ENCODE peak calls at places on chromosomes 16 and 17, in nine cellular contexts. One of them, this sample, is unnamed.

GRCh38 chr16:56257260-56257659 is 66.0 kb downstream of the GNAO1 start:
- DNase-seq in heart right ventricle: peak
- DNase-seq in CD8-positive, alpha-beta memory T cell: no peak
- DNase-seq in DND-41: no peak
- DNase-seq in colonic mucosa: peak
- DNase-seq in Panc1: no peak
- DNase-seq in heart left ventricle: peak
- DNase-seq in ovary: peak
- DNase-seq in MM.1S: no peak
- DNase-seq in this sample: no peak

GRCh38 chr17:73474370-73474988 is 162.7 kb upstream of the CDC42EP4 start:
- DNase-seq in heart right ventricle: peak
- DNase-seq in CD8-positive, alpha-beta memory T cell: no peak
- DNase-seq in DND-41: peak
- DNase-seq in colonic mucosa: peak
- DNase-seq in Panc1: peak
- DNase-seq in heart left ventricle: peak
- DNase-seq in ovary: peak
- DNase-seq in MM.1S: no peak
- DNase-seq in this sample: no peak

GRCh38 chr17:65198653-65199382 is 61.6 kb downstream of the RGS9 start:
- DNase-seq in heart right ventricle: no peak
- DNase-seq in CD8-positive, alpha-beta memory T cell: no peak
- DNase-seq in DND-41: peak
- DNase-seq in colonic mucosa: no peak
- DNase-seq in Panc1: peak
- DNase-seq in heart left ventricle: no peak
- DNase-seq in ovary: no peak
- DNase-seq in MM.1S: peak
- DNase-seq in this sample: no peak

GRCh38 chr17:61307905-61308886 is 91.4 kb upstream of the TBX2 start:
- DNase-seq in heart right ventricle: no peak
- DNase-seq in CD8-positive, alpha-beta memory T cell: no peak
- DNase-seq in DND-41: no peak
- DNase-seq in colonic mucosa: no peak
- DNase-seq in Panc1: no peak
- DNase-seq in heart left ventricle: no peak
- DNase-seq in ovary: no peak
- DNase-seq in MM.1S: no peak
- DNase-seq in this sample: no peak

GRCh38 chr16:51508813-51509212 is 357.7 kb upstream of the SALL1 start:
- DNase-seq in heart right ventricle: no peak
- DNase-seq in CD8-positive, alpha-beta memory T cell: no peak
- DNase-seq in DND-41: no peak
- DNase-seq in colonic mucosa: no peak
- DNase-seq in Panc1: no peak
- DNase-seq in heart left ventricle: no peak
- DNase-seq in ovary: no peak
- DNase-seq in MM.1S: no peak
- DNase-seq in this sample: no peak

GRCh38 chr17:30299000-30299399 is 7.3 kb upstream of the BLMH start:
- DNase-seq in heart right ventricle: no peak
- DNase-seq in CD8-positive, alpha-beta memory T cell: no peak
- DNase-seq in DND-41: no peak
- DNase-seq in colonic mucosa: no peak
- DNase-seq in Panc1: no peak
- DNase-seq in heart left ventricle: no peak
- DNase-seq in ovary: no peak
- DNase-seq in MM.1S: no peak
- DNase-seq in this sample: no peak

GRCh38 chr16:31868701-31869167 is 4.9 kb upstream of the ZNF267 start:
- DNase-seq in heart right ventricle: peak
- DNase-seq in CD8-positive, alpha-beta memory T cell: peak
- DNase-seq in DND-41: peak
- DNase-seq in colonic mucosa: peak
- DNase-seq in Panc1: peak
- DNase-seq in heart left ventricle: peak
- DNase-seq in ovary: peak
- DNase-seq in MM.1S: peak
- DNase-seq in this sample: peak

GRCh38 chr17:2124391-2124790 is 69.5 kb downstream of the HIC1 start:
- DNase-seq in heart right ventricle: no peak
- DNase-seq in CD8-positive, alpha-beta memory T cell: no peak
- DNase-seq in DND-41: no peak
- DNase-seq in colonic mucosa: no peak
- DNase-seq in Panc1: no peak
- DNase-seq in heart left ventricle: no peak
- DNase-seq in ovary: no peak
- DNase-seq in MM.1S: no peak
- DNase-seq in this sample: no peak

GRCh38 chr17:80832266-80832676 is 159.4 kb upstream of the CHMP6 start:
- DNase-seq in heart right ventricle: no peak
- DNase-seq in CD8-positive, alpha-beta memory T cell: no peak
- DNase-seq in DND-41: peak
- DNase-seq in colonic mucosa: peak
- DNase-seq in Panc1: no peak
- DNase-seq in heart left ventricle: peak
- DNase-seq in ovary: peak
- DNase-seq in MM.1S: no peak
- DNase-seq in this sample: no peak

GRCh38 chr17:246851-247421 is 65.5 kb upstream of the DOC2B start:
- DNase-seq in heart right ventricle: no peak
- DNase-seq in CD8-positive, alpha-beta memory T cell: no peak
- DNase-seq in DND-41: no peak
- DNase-seq in colonic mucosa: no peak
- DNase-seq in Panc1: no peak
- DNase-seq in heart left ventricle: peak
- DNase-seq in ovary: peak
- DNase-seq in MM.1S: no peak
- DNase-seq in this sample: no peak

GRCh38 chr16:11235703-11235991 is 20.4 kb downstream of the SOCS1 start:
- DNase-seq in heart right ventricle: no peak
- DNase-seq in CD8-positive, alpha-beta memory T cell: no peak
- DNase-seq in DND-41: no peak
- DNase-seq in colonic mucosa: peak
- DNase-seq in Panc1: no peak
- DNase-seq in heart left ventricle: no peak
- DNase-seq in ovary: no peak
- DNase-seq in MM.1S: no peak
- DNase-seq in this sample: no peak

GRCh38 chr17:45320349-45320930 is 3.6 kb upstream of the MAP3K14 start:
- DNase-seq in heart right ventricle: no peak
- DNase-seq in CD8-positive, alpha-beta memory T cell: no peak
- DNase-seq in DND-41: no peak
- DNase-seq in colonic mucosa: no peak
- DNase-seq in Panc1: no peak
- DNase-seq in heart left ventricle: no peak
- DNase-seq in ovary: no peak
- DNase-seq in MM.1S: peak
- DNase-seq in this sample: no peak

GRCh38 chr16:86051376-86052114 is 152.6 kb downstream of the IRF8 start:
- DNase-seq in heart right ventricle: no peak
- DNase-seq in CD8-positive, alpha-beta memory T cell: no peak
- DNase-seq in DND-41: no peak
- DNase-seq in colonic mucosa: no peak
- DNase-seq in Panc1: no peak
- DNase-seq in heart left ventricle: no peak
- DNase-seq in ovary: no peak
- DNase-seq in MM.1S: no peak
- DNase-seq in this sample: no peak

DNA sequence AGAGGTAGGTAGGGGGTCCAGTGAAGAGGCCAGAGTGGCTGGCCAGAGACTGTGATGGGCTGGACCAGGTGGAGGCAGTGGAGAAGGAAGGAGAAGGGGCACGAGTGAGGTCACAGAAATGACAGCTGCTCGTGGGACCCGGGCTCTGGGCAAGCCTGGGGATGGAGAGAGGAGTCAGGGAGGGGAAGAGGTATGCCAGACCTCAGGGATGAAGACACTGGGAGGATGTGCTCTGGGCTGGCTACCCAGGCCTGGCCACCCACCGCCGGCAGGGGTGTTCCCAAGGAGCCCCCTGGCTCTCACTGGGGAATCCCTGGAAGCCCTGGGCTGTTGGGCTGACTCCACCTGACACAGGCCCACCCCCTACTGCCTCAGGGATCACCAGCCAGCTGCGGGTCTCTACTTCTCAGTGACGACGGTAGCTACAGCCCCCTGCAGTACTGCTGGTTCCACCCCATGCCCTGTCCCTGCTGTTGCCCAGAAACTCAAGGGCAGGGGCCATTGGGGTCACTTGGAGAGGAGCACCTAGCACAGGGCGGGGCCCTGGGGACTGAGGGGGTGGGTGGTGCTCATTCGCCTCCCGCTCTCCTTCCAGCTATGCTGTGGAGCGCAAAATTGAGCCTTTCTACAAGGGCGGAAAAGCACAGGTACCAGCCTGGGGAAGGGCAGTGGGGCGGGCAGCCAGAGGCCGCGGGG is 1.8 kb downstream of the TBL3 start:
- DNase-seq in heart right ventricle: no peak
- DNase-seq in CD8-positive, alpha-beta memory T cell: no peak
- DNase-seq in DND-41: no peak
- DNase-seq in colonic mucosa: no peak
- DNase-seq in Panc1: no peak
- DNase-seq in heart left ventricle: no peak
- DNase-seq in ovary: peak
- DNase-seq in MM.1S: no peak
- DNase-seq in this sample: no peak
- H3K27ac ChIP-seq in heart right ventricle: no peak
- H3K27ac ChIP-seq in CD8-positive, alpha-beta memory T cell: no peak
- H3K27ac ChIP-seq in DND-41: no peak
- H3K27ac ChIP-seq in colonic mucosa: no peak
- H3K27ac ChIP-seq in Panc1: no peak
- H3K27ac ChIP-seq in heart left ventricle: no peak
- H3K27ac ChIP-seq in ovary: no peak
- H3K27ac ChIP-seq in MM.1S: no peak
- H3K27ac ChIP-seq in this sample: no peak

GRCh38 chr17:35030780-35031179 is 32.7 kb downstream of the RFFL start:
- DNase-seq in heart right ventricle: no peak
- DNase-seq in CD8-positive, alpha-beta memory T cell: no peak
- DNase-seq in DND-41: no peak
- DNase-seq in colonic mucosa: no peak
- DNase-seq in Panc1: no peak
- DNase-seq in heart left ventricle: no peak
- DNase-seq in ovary: no peak
- DNase-seq in MM.1S: no peak
- DNase-seq in this sample: no peak

GRCh38 chr17:35023538-35023937 is 40.0 kb downstream of the RFFL start:
- DNase-seq in heart right ventricle: no peak
- DNase-seq in CD8-positive, alpha-beta memory T cell: no peak
- DNase-seq in DND-41: no peak
- DNase-seq in colonic mucosa: no peak
- DNase-seq in Panc1: no peak
- DNase-seq in heart left ventricle: no peak
- DNase-seq in ovary: no peak
- DNase-seq in MM.1S: no peak
- DNase-seq in this sample: no peak

GRCh38 chr17:35025541-35025940 is 38.0 kb downstream of the RFFL start:
- DNase-seq in heart right ventricle: no peak
- DNase-seq in CD8-positive, alpha-beta memory T cell: no peak
- DNase-seq in DND-41: no peak
- DNase-seq in colonic mucosa: no peak
- DNase-seq in Panc1: no peak
- DNase-seq in heart left ventricle: no peak
- DNase-seq in ovary: no peak
- DNase-seq in MM.1S: no peak
- DNase-seq in this sample: no peak

GRCh38 chr17:35028531-35029262 is 34.8 kb downstream of the RFFL start:
- DNase-seq in heart right ventricle: no peak
- DNase-seq in CD8-positive, alpha-beta memory T cell: no peak
- DNase-seq in DND-41: no peak
- DNase-seq in colonic mucosa: no peak
- DNase-seq in Panc1: no peak
- DNase-seq in heart left ventricle: no peak
- DNase-seq in ovary: no peak
- DNase-seq in MM.1S: no peak
- DNase-seq in this sample: no peak
- H3K27ac ChIP-seq in heart right ventricle: no peak
- H3K27ac ChIP-seq in CD8-positive, alpha-beta memory T cell: no peak
- H3K27ac ChIP-seq in DND-41: no peak
- H3K27ac ChIP-seq in colonic mucosa: no peak
- H3K27ac ChIP-seq in Panc1: no peak
- H3K27ac ChIP-seq in heart left ventricle: no peak
- H3K27ac ChIP-seq in ovary: no peak
- H3K27ac ChIP-seq in MM.1S: no peak
- H3K27ac ChIP-seq in this sample: peak

GRCh38 chr17:82791532-82791931 is 39.7 kb downstream of the TBCD start:
- DNase-seq in heart right ventricle: no peak
- DNase-seq in CD8-positive, alpha-beta memory T cell: no peak
- DNase-seq in DND-41: no peak
- DNase-seq in colonic mucosa: no peak
- DNase-seq in Panc1: no peak
- DNase-seq in heart left ventricle: no peak
- DNase-seq in ovary: no peak
- DNase-seq in MM.1S: no peak
- DNase-seq in this sample: no peak
- H3K27ac ChIP-seq in heart right ventricle: no peak
- H3K27ac ChIP-seq in CD8-positive, alpha-beta memory T cell: no peak
- H3K27ac ChIP-seq in DND-41: no peak
- H3K27ac ChIP-seq in colonic mucosa: no peak
- H3K27ac ChIP-seq in Panc1: no peak
- H3K27ac ChIP-seq in heart left ventricle: no peak
- H3K27ac ChIP-seq in ovary: no peak
- H3K27ac ChIP-seq in MM.1S: no peak
- H3K27ac ChIP-seq in this sample: no peak

DNA sequence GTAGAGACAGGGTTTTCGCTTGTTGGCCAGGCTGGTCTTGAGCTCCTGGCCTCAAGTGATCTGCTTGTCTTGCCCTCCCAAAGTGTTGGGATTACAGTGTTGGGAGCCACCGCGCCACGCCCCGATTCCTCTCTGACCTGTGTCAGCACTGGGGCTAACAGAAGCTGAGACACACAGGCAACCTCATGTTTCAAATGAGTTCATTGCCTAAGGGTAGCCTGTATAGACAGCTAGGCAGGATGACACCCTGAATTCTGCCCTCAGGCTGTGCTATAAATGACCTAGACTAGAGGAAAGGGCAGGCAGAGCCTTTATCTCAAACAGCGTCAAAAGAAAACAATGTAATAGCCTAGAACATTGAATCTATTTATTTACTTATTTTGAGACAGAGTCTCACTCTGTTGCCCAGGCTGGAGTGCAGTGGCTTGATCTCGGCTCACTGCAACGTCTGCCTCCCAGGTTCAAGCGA is 2.3 kb upstream of the CDK3 start:
- DNase-seq in heart right ventricle: no peak
- DNase-seq in CD8-positive, alpha-beta memory T cell: no peak
- DNase-seq in DND-41: no peak
- DNase-seq in colonic mucosa: no peak
- DNase-seq in Panc1: no peak
- DNase-seq in heart left ventricle: peak
- DNase-seq in ovary: no peak
- DNase-seq in MM.1S: no peak
- DNase-seq in this sample: no peak
- H3K27ac ChIP-seq in heart right ventricle: no peak
- H3K27ac ChIP-seq in CD8-positive, alpha-beta memory T cell: no peak
- H3K27ac ChIP-seq in DND-41: no peak
- H3K27ac ChIP-seq in colonic mucosa: peak
- H3K27ac ChIP-seq in Panc1: no peak
- H3K27ac ChIP-seq in heart left ventricle: no peak
- H3K27ac ChIP-seq in ovary: no peak
- H3K27ac ChIP-seq in MM.1S: no peak
- H3K27ac ChIP-seq in this sample: no peak